ENCODE peak calls at places on chromosomes 5 and 9, in six cellular contexts. P is body of pancreas, H is AG10803, A is mucosa of descending colon, Q is AG09309, E is GM13976. L is an unnamed sample.

GRCh38 chr5:6708814-6709213 is 4.4 kb upstream of the TENT4A start:
- DNase-seq in P (no peak), H (no peak), A (no peak), Q (no peak), E (no peak), L (peak)

GRCh38 chr9:123362856-123363255 is 6.9 kb downstream of the CRB2 start:
- DNase-seq in P (no peak), H (no peak), A (no peak), Q (no peak), E (no peak), L (no peak)

GRCh38 chr5:58016329-58016728 is 443.6 kb downstream of the PLK2 start:
- DNase-seq in P (no peak), H (peak), A (no peak), Q (peak), E (no peak), L (no peak)

GRCh38 chr9:69861011-69861410 is 40.4 kb downstream of the CFAP95 start:
- DNase-seq in P (no peak), H (no peak), A (no peak), Q (no peak), E (no peak), L (no peak)

GRCh38 chr9:119588874-119589560 is 219.8 kb upstream of the BRINP1 start:
- DNase-seq in P (no peak), H (no peak), A (no peak), Q (no peak), E (no peak), L (no peak)

GRCh38 chr9:93963969-93964368 is 8.8 kb upstream of the BARX1 start:
- DNase-seq in P (no peak), H (no peak), A (no peak), Q (no peak), E (no peak), L (peak)

GRCh38 chr9:100397867-100398266 is 29.1 kb upstream of the MSANTD3 start:
- DNase-seq in P (no peak), H (no peak), A (no peak), Q (no peak), E (no peak), L (no peak)

GRCh38 chr9:92468206-92468605 is 14.1 kb downstream of the ASPN start:
- DNase-seq in P (no peak), H (peak), A (no peak), Q (peak), E (no peak), L (no peak)

GRCh38 chr5:151020304-151021031 is at the start of gene GPX3:
- DNase-seq in P (peak), H (peak), A (peak), Q (no peak), E (peak), L (peak)

GRCh38 chr9:113888361-113888760 is 12.3 kb downstream of the ZNF618 start:
- DNase-seq in P (no peak), H (no peak), A (no peak), Q (no peak), E (no peak), L (no peak)

GRCh38 chr5:130545291-130545690 is 619.8 kb downstream of the HINT1 start:
- DNase-seq in P (no peak), H (no peak), A (no peak), Q (no peak), E (no peak), L (no peak)

GRCh38 chr5:169914766-169915165 is 65.5 kb downstream of the INSYN2B start:
- DNase-seq in P (peak), H (peak), A (no peak), Q (no peak), E (no peak), L (no peak)

GRCh38 chr9:123926986-123927385 is 2.9 kb downstream of the DENND1A start:
- DNase-seq in P (no peak), H (no peak), A (no peak), Q (no peak), E (no peak), L (no peak)

GRCh38 chr9:125839322-125839721 is 92.1 kb downstream of the PBX3 start:
- DNase-seq in P (no peak), H (no peak), A (no peak), Q (no peak), E (no peak), L (no peak)

GRCh38 chr9:137556069-137556838 is 4.6 kb downstream of the MRPL41 start:
- DNase-seq in P (no peak), H (no peak), A (no peak), Q (no peak), E (no peak), L (no peak)

GRCh38 chr5:23084815-23085214 is 231.7 kb upstream of the CDH12 start:
- DNase-seq in P (no peak), H (no peak), A (no peak), Q (no peak), E (no peak), L (no peak)

GRCh38 chr9:121784706-121785426 is 133.4 kb downstream of the DAB2IP start:
- DNase-seq in P (no peak), H (no peak), A (no peak), Q (no peak), E (no peak), L (peak)

GRCh38 chr5:172793577-172794488 is 22.8 kb upstream of the DUSP1 start:
- DNase-seq in P (peak), H (no peak), A (no peak), Q (no peak), E (peak), L (no peak)

GRCh38 chr5:95102687-95103086 is 182.2 kb downstream of the MCTP1 start:
- DNase-seq in P (no peak), H (no peak), A (no peak), Q (no peak), E (no peak), L (no peak)

GRCh38 chr5:122056913-122057312 is 21.1 kb downstream of the LOX start:
- DNase-seq in P (no peak), H (peak), A (no peak), Q (no peak), E (no peak), L (no peak)

GRCh38 chr5:157109744-157110143 is 900 bp upstream of the HAVCR2 start:
- DNase-seq in P (peak), H (no peak), A (no peak), Q (no peak), E (peak), L (no peak)

GRCh38 chr5:58891072-58891970 is 308.4 kb downstream of the RAB3C start:
- DNase-seq in P (peak), H (peak), A (no peak), Q (peak), E (peak), L (no peak)

GRCh38 chr9:136545065-136545965 is 533 bp downstream of the NOTCH1 start:
- DNase-seq in P (no peak), H (no peak), A (peak), Q (no peak), E (peak), L (no peak)

GRCh38 chr5:13552361-13552760 is 392.1 kb downstream of the DNAH5 start:
- DNase-seq in P (no peak), H (no peak), A (no peak), Q (no peak), E (no peak), L (no peak)

GRCh38 chr9:137349471-137350033 is 47.5 kb upstream of the NRARP start:
- DNase-seq in P (no peak), H (no peak), A (no peak), Q (no peak), E (no peak), L (no peak)

GRCh38 chr9:99296375-99296951 is 74.4 kb downstream of the SEC61B start:
- DNase-seq in P (no peak), H (no peak), A (peak), Q (no peak), E (peak), L (no peak)

GRCh38 chr5:42993516-42994284 is 46.4 kb downstream of the ANXA2R start:
- DNase-seq in P (peak), H (peak), A (peak), Q (no peak), E (no peak), L (no peak)

GRCh38 chr5:36059571-36060515 is 6.8 kb downstream of the UGT3A2 start:
- DNase-seq in P (no peak), H (peak), A (no peak), Q (peak), E (no peak), L (no peak)

GRCh38 chr9:112447283-112447761 is 39.3 kb upstream of the KIAA1958 start:
- DNase-seq in P (peak), H (peak), A (no peak), Q (peak), E (no peak), L (no peak)

GRCh38 chr5:62354028-62354874 is 48.2 kb downstream of the KIF2A start:
- DNase-seq in P (peak), H (peak), A (no peak), Q (peak), E (peak), L (no peak)

GRCh38 chr9:9774471-9774870 is 838.3 kb downstream of the PTPRD start:
- DNase-seq in P (no peak), H (no peak), A (no peak), Q (no peak), E (no peak), L (no peak)

GRCh38 chr5:109911731-109912130 is 222.0 kb downstream of the MAN2A1 start:
- DNase-seq in P (no peak), H (peak), A (no peak), Q (peak), E (no peak), L (no peak)

GRCh38 chr5:30337084-30337573 is 856.4 kb upstream of the CDH6 start:
- DNase-seq in P (no peak), H (no peak), A (no peak), Q (no peak), E (no peak), L (no peak)

GRCh38 chr5:141940695-141941271 is 17.1 kb downstream of the DELE1 start:
- DNase-seq in P (no peak), H (peak), A (no peak), Q (peak), E (no peak), L (no peak)

GRCh38 chr5:80125962-80126480 is 90.9 kb downstream of the THBS4 start:
- DNase-seq in P (peak), H (peak), A (no peak), Q (peak), E (peak), L (no peak)
- TF ChIP-seq CTCF in P (no peak), H (peak), A (no peak), Q (peak), E (no peak), L (peak)

GRCh38 chr9:5321058-5321457 is 16.5 kb upstream of the RLN2 start:
- DNase-seq in P (no peak), H (no peak), A (no peak), Q (no peak), E (no peak), L (no peak)
- TF ChIP-seq CTCF in P (no peak), H (peak), A (no peak), Q (peak), E (no peak), L (peak)

DNA sequence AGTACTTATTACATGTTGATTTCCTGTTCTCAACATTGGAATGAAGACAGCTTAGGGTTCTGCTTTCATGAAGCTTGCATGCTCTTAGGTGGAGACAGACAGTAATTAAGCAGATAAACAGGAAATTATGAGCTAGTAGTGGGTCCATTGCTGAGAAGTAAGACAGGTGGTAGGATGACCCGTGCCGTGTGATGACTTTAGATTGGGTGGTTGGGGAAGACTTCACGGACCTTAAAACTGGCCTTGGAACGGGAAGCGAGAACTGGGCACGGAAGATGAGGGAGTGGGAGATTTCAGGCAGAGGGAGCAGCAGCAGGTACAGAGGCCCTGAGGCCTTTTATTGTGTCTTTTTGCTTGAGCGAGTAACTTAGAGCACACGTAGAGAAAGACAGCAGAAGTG is 27.2 kb downstream of the ABL1 start:
- DNase-seq in P (no peak), H (no peak), A (no peak), Q (no peak), E (no peak), L (no peak)
- TF ChIP-seq CTCF in P (no peak), H (no peak), A (no peak), Q (no peak), E (no peak), L (no peak)

GRCh38 chr5:148353634-148354033 is 18.3 kb downstream of the SPINK9 start:
- DNase-seq in P (no peak), H (no peak), A (no peak), Q (no peak), E (no peak), L (no peak)
- TF ChIP-seq CTCF in P (no peak), H (no peak), A (no peak), Q (no peak), E (no peak), L (no peak)

GRCh38 chr5:148685520-148686134 is 31.3 kb upstream of the HTR4 start:
- DNase-seq in P (peak), H (peak), A (no peak), Q (no peak), E (no peak), L (no peak)

GRCh38 chr5:148684528-148684927 is 30.2 kb upstream of the HTR4 start:
- DNase-seq in P (no peak), H (no peak), A (no peak), Q (no peak), E (no peak), L (no peak)

GRCh38 chr5:148687871-148688270 is 33.5 kb upstream of the HTR4 start:
- DNase-seq in P (no peak), H (no peak), A (no peak), Q (no peak), E (no peak), L (no peak)

GRCh38 chr5:148688787-148689186 is 34.5 kb upstream of the HTR4 start:
- DNase-seq in P (no peak), H (no peak), A (no peak), Q (no peak), E (no peak), L (no peak)

DNA sequence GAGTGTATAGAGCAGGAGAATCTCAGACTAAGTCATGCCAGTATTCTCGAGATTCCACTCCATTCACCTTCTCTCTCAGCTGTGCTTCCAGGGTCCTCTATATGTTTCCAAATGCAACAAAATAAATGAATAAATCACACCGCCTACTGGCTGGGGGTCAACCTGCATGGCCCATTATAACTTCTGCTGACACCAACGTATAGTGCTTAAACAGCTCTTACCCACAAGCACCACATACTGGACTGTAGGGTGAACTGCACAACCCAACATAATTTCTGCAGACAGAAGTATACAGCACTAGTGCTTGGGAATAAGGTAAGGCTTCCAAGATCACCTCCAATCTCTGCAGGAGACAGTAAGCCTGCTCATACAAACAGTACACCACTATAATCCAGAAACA is 33.1 kb upstream of the HTR4 start:
- DNase-seq in P (peak), H (no peak), A (no peak), Q (no peak), E (no peak), L (no peak)
- TF ChIP-seq CTCF in P (no peak), H (peak), A (peak), Q (peak), E (peak), L (peak)

L was measured in type B pancreatic cell.